ENCODE peak calls at places on chromosomes 13 and 19, in five cellular contexts. One of them, this sample, is unnamed.

GRCh38 chr13:113608967-113609533 is 24.5 kb downstream of the TFDP1 start:
- DNase-seq in adrenal gland: no peak
- DNase-seq in hepatocyte: no peak
- DNase-seq in fibroblast of lung: no peak
- DNase-seq in breast epithelium: no peak
- DNase-seq in this sample: no peak

GRCh38 chr19:39996218-39996810 is 546 bp upstream of the ZNF546 start:
- DNase-seq in fibroblast of lung: peak; percentile 64
- DNase-seq in hepatocyte: peak; percentile 31
- DNase-seq in adrenal gland: peak; percentile 41
- DNase-seq in breast epithelium: no peak
- DNase-seq in this sample: no peak

GRCh38 chr19:35780717-35781116 is 5.4 kb downstream of the ARHGAP33 start:
- DNase-seq in fibroblast of lung: no peak
- DNase-seq in adrenal gland: no peak
- DNase-seq in hepatocyte: no peak
- DNase-seq in breast epithelium: no peak
- DNase-seq in this sample: no peak

GRCh38 chr13:96816261-96816660 is 178.0 kb downstream of the OXGR1 start:
- DNase-seq in fibroblast of lung: peak; percentile 40
- DNase-seq in breast epithelium: no peak
- DNase-seq in adrenal gland: no peak
- DNase-seq in hepatocyte: no peak
- DNase-seq in this sample: peak; percentile 81

GRCh38 chr19:28980236-28980868 is 232.6 kb downstream of the UQCRFS1 start:
- DNase-seq in adrenal gland: no peak
- DNase-seq in fibroblast of lung: no peak
- DNase-seq in hepatocyte: no peak
- DNase-seq in breast epithelium: no peak
- DNase-seq in this sample: no peak

GRCh38 chr19:5057860-5058259 is 88.9 kb downstream of the KDM4B start:
- DNase-seq in adrenal gland: no peak
- DNase-seq in breast epithelium: no peak
- DNase-seq in hepatocyte: no peak
- DNase-seq in fibroblast of lung: no peak
- DNase-seq in this sample: no peak

GRCh38 chr13:30337061-30337601 is 29.8 kb upstream of the KATNAL1 start:
- DNase-seq in fibroblast of lung: no peak
- DNase-seq in hepatocyte: no peak
- DNase-seq in adrenal gland: no peak
- DNase-seq in breast epithelium: no peak
- DNase-seq in this sample: no peak

GRCh38 chr19:5079410-5079774 is 110.5 kb downstream of the KDM4B start:
- DNase-seq in hepatocyte: no peak
- DNase-seq in breast epithelium: no peak
- DNase-seq in fibroblast of lung: no peak
- DNase-seq in adrenal gland: no peak
- DNase-seq in this sample: no peak

GRCh38 chr13:52067237-52067636 is 42.7 kb downstream of the UTP14C start:
- DNase-seq in adrenal gland: no peak
- DNase-seq in hepatocyte: no peak
- DNase-seq in fibroblast of lung: peak; percentile 7
- DNase-seq in breast epithelium: no peak
- DNase-seq in this sample: no peak

GRCh38 chr13:48220592-48221300 is 12.3 kb upstream of the ITM2B start:
- DNase-seq in fibroblast of lung: no peak
- DNase-seq in breast epithelium: no peak
- DNase-seq in hepatocyte: no peak
- DNase-seq in adrenal gland: no peak
- DNase-seq in this sample: no peak

GRCh38 chr13:32638739-32639138 is 52.5 kb downstream of the PDS5B start:
- DNase-seq in adrenal gland: no peak
- DNase-seq in hepatocyte: no peak
- DNase-seq in fibroblast of lung: no peak
- DNase-seq in breast epithelium: no peak
- DNase-seq in this sample: no peak

GRCh38 chr19:340620-341385 is 3.8 kb downstream of the MIER2 start:
- DNase-seq in breast epithelium: no peak
- DNase-seq in hepatocyte: no peak
- DNase-seq in adrenal gland: no peak
- DNase-seq in fibroblast of lung: no peak
- DNase-seq in this sample: no peak
- H3K4me3 ChIP-seq in breast epithelium: no peak overlapping the region
- H3K4me3 ChIP-seq in hepatocyte: no peak overlapping the region
- H3K4me3 ChIP-seq in adrenal gland: no peak overlapping the region
- H3K4me3 ChIP-seq in fibroblast of lung: no peak overlapping the region
- H3K4me3 ChIP-seq in this sample: peak overlapping the region; percentile 98

GRCh38 chr19:53507523-53508442 is 30.2 kb upstream of the ZNF331 start:
- DNase-seq in breast epithelium: no peak
- DNase-seq in adrenal gland: no peak
- DNase-seq in fibroblast of lung: peak; percentile 40
- DNase-seq in hepatocyte: peak; percentile 84
- DNase-seq in this sample: no peak

GRCh38 chr19:53503126-53503525 is 34.8 kb upstream of the ZNF331 start:
- DNase-seq in breast epithelium: no peak
- DNase-seq in hepatocyte: no peak
- DNase-seq in adrenal gland: no peak
- DNase-seq in fibroblast of lung: no peak
- DNase-seq in this sample: no peak

GRCh38 chr19:53506728-53507127 is 31.2 kb upstream of the ZNF331 start:
- DNase-seq in breast epithelium: no peak
- DNase-seq in adrenal gland: no peak
- DNase-seq in fibroblast of lung: no peak
- DNase-seq in hepatocyte: no peak
- DNase-seq in this sample: no peak

GRCh38 chr19:53509443-53509842 is 28.5 kb upstream of the ZNF331 start:
- DNase-seq in fibroblast of lung: no peak
- DNase-seq in adrenal gland: no peak
- DNase-seq in breast epithelium: no peak
- DNase-seq in hepatocyte: no peak
- DNase-seq in this sample: no peak

DNA sequence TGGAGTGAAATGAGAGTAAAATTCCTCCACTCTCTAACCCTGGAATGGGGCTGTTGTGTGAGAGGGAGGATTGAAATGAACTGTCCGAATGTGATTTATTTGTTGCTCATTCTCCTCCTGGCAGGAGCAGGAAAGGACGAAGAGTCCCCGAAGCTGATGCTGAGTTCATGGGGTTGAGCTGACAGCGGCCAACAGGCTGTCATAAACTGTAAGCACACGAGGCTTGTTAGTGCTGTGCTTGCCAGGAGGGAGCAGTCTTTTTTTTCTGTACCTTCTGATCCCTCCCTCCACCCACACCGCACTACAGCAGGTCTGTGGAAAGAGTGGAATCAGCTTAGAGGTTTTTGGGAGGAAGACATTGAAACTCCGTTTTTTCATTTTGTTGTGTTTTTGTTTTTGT is 33.0 kb upstream of the ZNF331 start:
- DNase-seq in fibroblast of lung: peak; percentile 31
- DNase-seq in hepatocyte: peak; percentile 61
- DNase-seq in adrenal gland: peak; percentile 27
- DNase-seq in breast epithelium: no peak
- DNase-seq in this sample: no peak
- TF ChIP-seq CTCF in fibroblast of lung: no peak
- TF ChIP-seq CTCF in hepatocyte: no peak
- TF ChIP-seq CTCF in adrenal gland: no peak
- TF ChIP-seq CTCF in breast epithelium: no peak
- TF ChIP-seq CTCF in this sample: no peak

GRCh38 chr19:3042545-3043267 is 13.6 kb upstream of the TLE2 start:
- DNase-seq in adrenal gland: no peak
- DNase-seq in hepatocyte: no peak
- DNase-seq in breast epithelium: no peak
- DNase-seq in fibroblast of lung: peak; percentile 20
- DNase-seq in this sample: no peak
- H3K27ac ChIP-seq in adrenal gland: no peak overlapping the region
- H3K27ac ChIP-seq in hepatocyte: peak overlapping the region; percentile 83
- H3K27ac ChIP-seq in breast epithelium: peak overlapping the region; percentile 29
- H3K27ac ChIP-seq in fibroblast of lung: no peak overlapping the region
- H3K27ac ChIP-seq in this sample: no peak overlapping the region

GRCh38 chr19:49713236-49713845 is 22.4 kb downstream of the CPT1C start:
- DNase-seq in fibroblast of lung: no peak
- DNase-seq in breast epithelium: no peak
- DNase-seq in adrenal gland: no peak
- DNase-seq in hepatocyte: no peak
- DNase-seq in this sample: no peak

GRCh38 chr19:49704888-49705642 is 14.1 kb downstream of the CPT1C start:
- DNase-seq in adrenal gland: no peak
- DNase-seq in breast epithelium: no peak
- DNase-seq in fibroblast of lung: no peak
- DNase-seq in hepatocyte: no peak
- DNase-seq in this sample: no peak

GRCh38 chr19:49712397-49712859 is 21.5 kb downstream of the CPT1C start:
- DNase-seq in breast epithelium: no peak
- DNase-seq in fibroblast of lung: peak; percentile 61
- DNase-seq in adrenal gland: peak; percentile 64
- DNase-seq in hepatocyte: no peak
- DNase-seq in this sample: no peak

GRCh38 chr19:49705919-49706318 is 15.0 kb downstream of the CPT1C start:
- DNase-seq in hepatocyte: no peak
- DNase-seq in adrenal gland: no peak
- DNase-seq in breast epithelium: no peak
- DNase-seq in fibroblast of lung: no peak
- DNase-seq in this sample: no peak

DNA sequence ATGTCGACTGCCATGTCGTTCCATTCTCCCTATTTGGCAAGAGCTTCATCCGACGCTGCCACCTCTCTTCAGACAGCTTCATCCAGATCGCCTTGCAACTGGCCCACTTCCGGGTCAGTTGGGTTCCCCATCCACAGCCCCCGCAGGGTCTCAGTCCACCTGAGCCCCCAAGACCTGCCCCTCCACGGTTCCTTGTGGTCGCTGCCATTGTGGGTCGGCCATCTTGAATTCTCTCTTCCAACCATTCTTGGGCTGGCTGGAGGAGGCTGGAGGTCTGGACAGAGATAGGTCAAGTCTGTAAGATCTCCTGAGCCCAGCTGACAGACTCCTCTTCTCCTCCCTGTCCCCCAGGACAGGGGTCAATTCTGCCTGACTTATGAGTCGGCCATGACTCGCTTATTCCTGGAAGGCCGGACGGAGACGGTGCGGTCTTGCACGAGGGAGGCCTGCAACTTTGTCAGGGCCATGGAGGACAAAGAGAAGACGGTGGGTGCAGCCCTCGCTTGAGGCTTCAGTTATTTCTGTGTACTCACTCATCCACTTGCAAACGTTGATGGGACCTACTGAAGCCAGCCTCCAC is 19.5 kb downstream of the CPT1C start:
- DNase-seq in adrenal gland: no peak
- DNase-seq in breast epithelium: no peak
- DNase-seq in hepatocyte: no peak
- DNase-seq in fibroblast of lung: peak; percentile 49
- DNase-seq in this sample: no peak
- H3K4me3 ChIP-seq in adrenal gland: no peak overlapping the region
- H3K4me3 ChIP-seq in breast epithelium: no peak overlapping the region
- H3K4me3 ChIP-seq in hepatocyte: no peak overlapping the region
- H3K4me3 ChIP-seq in fibroblast of lung: no peak overlapping the region
- H3K4me3 ChIP-seq in this sample: no peak overlapping the region

GRCh38 chr19:6769006-6769637 is 1.9 kb upstream of the SH2D3A start:
- DNase-seq in hepatocyte: no peak
- DNase-seq in breast epithelium: no peak
- DNase-seq in fibroblast of lung: peak; percentile 47
- DNase-seq in adrenal gland: no peak
- DNase-seq in this sample: no peak

GRCh38 chr19:6774821-6775707 is 2.6 kb downstream of the VAV1 start:
- DNase-seq in breast epithelium: no peak
- DNase-seq in adrenal gland: peak; percentile 47
- DNase-seq in hepatocyte: no peak
- DNase-seq in fibroblast of lung: peak; percentile 25
- DNase-seq in this sample: no peak

GRCh38 chr19:6773323-6773931 is 919 bp downstream of the VAV1 start:
- DNase-seq in fibroblast of lung: no peak
- DNase-seq in adrenal gland: peak; percentile 32
- DNase-seq in breast epithelium: no peak
- DNase-seq in hepatocyte: no peak
- DNase-seq in this sample: no peak

GRCh38 chr19:6772866-6773322 is 386 bp downstream of the VAV1 start:
- DNase-seq in hepatocyte: no peak
- DNase-seq in adrenal gland: no peak
- DNase-seq in fibroblast of lung: no peak
- DNase-seq in breast epithelium: no peak
- DNase-seq in this sample: no peak

DNA sequence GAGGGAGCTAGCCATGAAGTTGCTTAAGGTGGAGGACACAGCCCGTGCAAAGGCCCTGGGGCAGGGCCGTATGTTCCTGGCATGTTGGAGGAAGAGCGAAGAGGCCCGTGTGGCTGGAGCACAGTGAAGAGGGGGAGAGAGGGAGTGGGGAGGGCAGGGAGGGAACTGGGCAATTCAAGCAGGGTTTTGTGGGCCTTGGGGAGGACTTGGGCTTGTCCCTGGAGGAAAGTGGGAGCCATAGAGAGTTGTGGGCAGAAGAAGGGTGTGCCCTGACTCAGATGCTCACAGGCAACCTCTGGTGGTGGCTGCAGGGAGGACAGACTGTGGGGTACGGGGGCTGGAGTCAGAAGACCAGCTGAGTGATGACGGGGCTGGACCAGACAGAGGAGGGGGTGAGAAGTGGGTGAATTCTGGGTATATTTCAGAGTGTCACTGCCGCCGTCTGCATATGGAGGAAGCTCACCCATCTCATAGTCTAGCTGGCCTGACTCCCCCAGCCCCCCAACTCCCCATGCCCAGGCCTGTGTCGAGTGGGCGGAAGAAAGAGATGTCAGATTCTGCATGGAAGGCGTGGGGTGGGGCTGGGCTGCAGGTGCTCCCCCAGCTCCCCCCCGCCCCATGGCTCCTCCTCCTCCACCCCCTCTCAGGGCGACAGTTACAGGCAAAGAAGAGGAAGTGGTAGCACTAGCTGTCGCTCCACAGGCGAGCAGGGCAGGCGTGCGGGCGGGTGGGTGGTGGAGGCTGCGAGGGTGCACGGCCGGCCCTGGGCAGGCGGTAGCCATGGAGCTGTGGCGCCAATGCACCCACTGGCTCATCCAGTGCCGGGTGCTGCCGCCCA is at the start of gene VAV1:
- DNase-seq in hepatocyte: no peak
- DNase-seq in adrenal gland: peak; percentile 43
- DNase-seq in breast epithelium: no peak
- DNase-seq in fibroblast of lung: no peak
- DNase-seq in this sample: no peak
- TF ChIP-seq CTCF in hepatocyte: no peak
- TF ChIP-seq CTCF in adrenal gland: peak; percentile 20
- TF ChIP-seq CTCF in breast epithelium: no peak
- TF ChIP-seq CTCF in fibroblast of lung: no peak
- TF ChIP-seq CTCF in this sample: no peak

GRCh38 chr19:15846923-15847322 is 31.5 kb upstream of the OR10H1 start:
- DNase-seq in hepatocyte: no peak
- DNase-seq in breast epithelium: no peak
- DNase-seq in fibroblast of lung: no peak
- DNase-seq in adrenal gland: no peak
- DNase-seq in this sample: no peak

GRCh38 chr19:15850385-15850784 is 34.9 kb upstream of the OR10H1 start:
- DNase-seq in breast epithelium: no peak
- DNase-seq in adrenal gland: no peak
- DNase-seq in hepatocyte: no peak
- DNase-seq in fibroblast of lung: no peak
- DNase-seq in this sample: no peak
- H3K27ac ChIP-seq in breast epithelium: no peak overlapping the region
- H3K27ac ChIP-seq in adrenal gland: no peak overlapping the region
- H3K27ac ChIP-seq in hepatocyte: no peak overlapping the region
- H3K27ac ChIP-seq in fibroblast of lung: no peak overlapping the region
- H3K27ac ChIP-seq in this sample: no peak overlapping the region

GRCh38 chr19:3362217-3362907 is 4.0 kb upstream of the NFIC start:
- DNase-seq in fibroblast of lung: no peak
- DNase-seq in hepatocyte: no peak
- DNase-seq in adrenal gland: peak; percentile 12
- DNase-seq in breast epithelium: no peak
- DNase-seq in this sample: no peak
- H3K4me3 ChIP-seq in fibroblast of lung: no peak overlapping the region
- H3K4me3 ChIP-seq in hepatocyte: no peak overlapping the region
- H3K4me3 ChIP-seq in adrenal gland: no peak overlapping the region
- H3K4me3 ChIP-seq in breast epithelium: no peak overlapping the region
- H3K4me3 ChIP-seq in this sample: peak overlapping the region; percentile 99

This sample was measured in coronary artery.